ENCODE peak calls at places on chromosomes 5 and 9, in six cellular contexts. One of them, this sample, is unnamed.

GRCh38 chr5:59745422-59745863 is 148.1 kb downstream of the PDE4D start:
- DNase-seq in IMR-90: peak; percentile 66
- DNase-seq in endodermal cell: no peak
- DNase-seq in mesendoderm: no peak
- DNase-seq in HCT116: no peak
- DNase-seq in endothelial cell of umbilical vein: no peak
- DNase-seq in this sample: no peak

GRCh38 chr5:159478950-159479349 is 148.7 kb upstream of the IL12B start:
- DNase-seq in IMR-90: no peak
- DNase-seq in endodermal cell: no peak
- DNase-seq in mesendoderm: no peak
- DNase-seq in HCT116: no peak
- DNase-seq in endothelial cell of umbilical vein: no peak
- DNase-seq in this sample: peak; percentile 80

GRCh38 chr5:59178482-59178881 is 595.6 kb downstream of the RAB3C start:
- DNase-seq in IMR-90: no peak
- DNase-seq in endodermal cell: no peak
- DNase-seq in mesendoderm: no peak
- DNase-seq in HCT116: no peak
- DNase-seq in endothelial cell of umbilical vein: no peak
- DNase-seq in this sample: peak; percentile 59

GRCh38 chr9:98506422-98507054 is 202.2 kb downstream of the GABBR2 start:
- DNase-seq in IMR-90: no peak
- DNase-seq in endodermal cell: no peak
- DNase-seq in mesendoderm: no peak
- DNase-seq in HCT116: no peak
- DNase-seq in endothelial cell of umbilical vein: no peak
- DNase-seq in this sample: no peak

GRCh38 chr5:72280655-72281069 is 39.4 kb downstream of the MRPS27 start:
- DNase-seq in IMR-90: peak; percentile 66
- DNase-seq in endodermal cell: peak; percentile 60
- DNase-seq in mesendoderm: peak; percentile 76
- DNase-seq in HCT116: peak; percentile 39
- DNase-seq in endothelial cell of umbilical vein: peak; percentile 60
- DNase-seq in this sample: no peak

GRCh38 chr5:112684737-112685136 is 52.9 kb upstream of the APC start:
- DNase-seq in IMR-90: peak; percentile 74
- DNase-seq in endodermal cell: no peak
- DNase-seq in mesendoderm: no peak
- DNase-seq in HCT116: no peak
- DNase-seq in endothelial cell of umbilical vein: no peak
- DNase-seq in this sample: no peak

GRCh38 chr5:9059920-9060691 is 485.8 kb downstream of the SEMA5A start:
- DNase-seq in IMR-90: peak; percentile 99
- DNase-seq in endodermal cell: peak; percentile 56
- DNase-seq in mesendoderm: peak; percentile 70
- DNase-seq in HCT116: no peak
- DNase-seq in endothelial cell of umbilical vein: peak; percentile 77
- DNase-seq in this sample: no peak

GRCh38 chr5:89372176-89372575 is 489.2 kb upstream of the MEF2C start:
- DNase-seq in IMR-90: no peak
- DNase-seq in endodermal cell: no peak
- DNase-seq in mesendoderm: no peak
- DNase-seq in HCT116: no peak
- DNase-seq in endothelial cell of umbilical vein: no peak
- DNase-seq in this sample: no peak

DNA sequence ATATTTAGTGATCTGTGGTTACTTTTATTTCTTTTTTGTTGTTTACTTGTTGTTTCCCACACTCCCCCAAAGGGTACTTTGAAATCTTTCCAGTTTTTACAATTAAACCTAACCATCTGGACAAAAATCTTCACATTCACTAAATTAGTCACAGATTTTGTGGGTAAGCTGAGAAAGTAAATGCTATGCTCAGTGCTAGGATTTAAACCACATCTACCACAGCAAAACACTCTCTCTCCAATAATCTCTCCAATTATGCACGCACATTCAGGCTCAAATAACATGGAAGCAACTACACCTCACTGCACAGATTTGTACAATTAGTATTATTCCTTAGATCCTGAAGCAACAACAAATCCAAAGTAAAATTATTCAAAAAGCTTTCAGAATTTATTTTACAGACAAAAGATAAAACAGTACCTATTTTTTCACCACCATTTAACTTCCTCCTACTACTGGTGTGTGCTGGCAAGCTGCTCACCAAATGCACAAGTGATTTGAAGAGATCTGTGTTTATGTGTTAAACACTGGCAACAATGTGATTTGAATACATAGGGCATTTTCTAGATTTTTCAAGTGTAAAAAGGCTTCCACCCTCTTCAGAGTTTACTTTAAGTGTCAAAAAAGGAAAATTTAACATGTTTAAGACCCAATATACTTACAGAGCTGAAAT is 16.6 kb downstream of the ZNF608 start:
- DNase-seq in IMR-90: no peak
- DNase-seq in endodermal cell: peak; percentile 14
- DNase-seq in mesendoderm: no peak
- DNase-seq in HCT116: no peak
- DNase-seq in endothelial cell of umbilical vein: no peak
- DNase-seq in this sample: no peak
- H3K9ac ChIP-seq in IMR-90: no peak overlapping the region
- H3K9ac ChIP-seq in endodermal cell: no peak overlapping the region
- H3K9ac ChIP-seq in mesendoderm: no peak overlapping the region
- H3K9ac ChIP-seq in HCT116: no peak overlapping the region
- H3K9ac ChIP-seq in endothelial cell of umbilical vein: no peak overlapping the region
- H3K9ac ChIP-seq in this sample: no peak overlapping the region

GRCh38 chr9:87271696-87272477 is 225.8 kb upstream of the DAPK1 start:
- DNase-seq in IMR-90: peak; percentile 13
- DNase-seq in endodermal cell: no peak
- DNase-seq in mesendoderm: no peak
- DNase-seq in HCT116: no peak
- DNase-seq in endothelial cell of umbilical vein: no peak
- DNase-seq in this sample: peak; percentile 8
- H3K4me1 ChIP-seq in IMR-90: peaks cover 30% of the 10 kb centered on the region
- H3K4me1 ChIP-seq in endodermal cell: peaks cover under 1% of the 10 kb centered on the region
- H3K4me1 ChIP-seq in mesendoderm: no peaks in the 10 kb centered on the region
- H3K4me1 ChIP-seq in HCT116: no peaks in the 10 kb centered on the region
- H3K4me1 ChIP-seq in endothelial cell of umbilical vein: peaks cover 11% of the 10 kb centered on the region
- H3K4me1 ChIP-seq in this sample: peaks cover 17% of the 10 kb centered on the region

GRCh38 chr5:151130235-151130921 is 27.2 kb downstream of the ANXA6 start:
- DNase-seq in IMR-90: no peak
- DNase-seq in endodermal cell: no peak
- DNase-seq in mesendoderm: no peak
- DNase-seq in HCT116: no peak
- DNase-seq in endothelial cell of umbilical vein: no peak
- DNase-seq in this sample: no peak
- H3K36me3 ChIP-seq in IMR-90: peaks cover 84% of the 10 kb centered on the region
- H3K36me3 ChIP-seq in endodermal cell: peaks cover 94% of the 10 kb centered on the region
- H3K36me3 ChIP-seq in mesendoderm: peaks cover 41% of the 10 kb centered on the region
- H3K36me3 ChIP-seq in HCT116: peaks cover 23% of the 10 kb centered on the region
- H3K36me3 ChIP-seq in endothelial cell of umbilical vein: peaks cover 59% of the 10 kb centered on the region
- H3K36me3 ChIP-seq in this sample: peaks cover 33% of the 10 kb centered on the region

GRCh38 chr9:137232101-137232500 is 1.4 kb downstream of the SLC34A3 start:
- DNase-seq in IMR-90: no peak
- DNase-seq in endodermal cell: no peak
- DNase-seq in mesendoderm: no peak
- DNase-seq in HCT116: no peak
- DNase-seq in endothelial cell of umbilical vein: no peak
- DNase-seq in this sample: no peak
- H3K9ac ChIP-seq in IMR-90: no peak overlapping the region
- H3K9ac ChIP-seq in endodermal cell: no peak overlapping the region
- H3K9ac ChIP-seq in mesendoderm: no peak overlapping the region
- H3K9ac ChIP-seq in HCT116: no peak overlapping the region
- H3K9ac ChIP-seq in endothelial cell of umbilical vein: no peak overlapping the region
- H3K9ac ChIP-seq in this sample: no peak overlapping the region

DNA sequence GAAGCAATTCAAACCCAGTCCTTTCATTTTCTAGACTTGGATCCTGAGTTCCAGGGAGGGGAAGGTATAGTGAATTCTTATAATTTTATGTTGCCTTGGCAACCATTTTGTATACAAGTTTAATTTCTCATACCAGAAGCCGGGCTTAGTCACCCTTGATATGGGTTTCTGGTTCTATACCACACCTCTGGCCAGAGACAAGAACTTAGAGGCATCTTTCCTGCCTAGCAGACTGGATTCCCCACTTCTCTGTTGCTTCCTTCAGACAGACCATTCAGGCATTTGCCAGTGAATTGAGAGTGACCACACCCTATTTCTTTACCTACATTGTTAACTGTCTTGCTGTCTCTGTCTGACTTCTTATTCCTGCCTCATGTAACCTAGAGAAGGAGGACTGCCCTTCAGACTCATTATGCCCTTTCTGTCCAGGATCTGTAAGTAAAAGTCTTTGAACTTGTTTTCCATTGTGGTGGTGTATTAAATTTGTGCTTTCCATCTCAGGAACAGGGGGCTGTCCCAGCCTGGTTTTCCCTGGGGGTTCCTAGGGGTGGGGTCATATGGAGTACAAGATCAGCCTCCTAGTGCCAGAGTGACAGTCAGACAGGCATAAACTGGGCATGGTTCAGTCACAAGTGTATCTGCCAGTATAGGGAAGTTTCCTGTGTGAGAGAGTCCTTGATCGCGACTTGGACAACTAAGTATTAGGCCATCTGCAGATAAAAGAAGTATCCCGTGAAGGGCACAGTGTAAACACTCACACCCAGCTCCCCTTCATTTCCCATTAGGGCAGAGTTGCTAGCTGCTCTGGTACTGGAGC is 27.4 kb downstream of the TNFSF8 start:
- DNase-seq in IMR-90: peak; percentile 51
- DNase-seq in endodermal cell: no peak
- DNase-seq in mesendoderm: no peak
- DNase-seq in HCT116: no peak
- DNase-seq in endothelial cell of umbilical vein: no peak
- DNase-seq in this sample: peak; percentile 82
- H3K4me1 ChIP-seq in IMR-90: peaks cover 31% of the 10 kb centered on the region
- H3K4me1 ChIP-seq in endodermal cell: peaks cover 15% of the 10 kb centered on the region
- H3K4me1 ChIP-seq in mesendoderm: peaks cover 6% of the 10 kb centered on the region
- H3K4me1 ChIP-seq in HCT116: peaks cover 9% of the 10 kb centered on the region
- H3K4me1 ChIP-seq in endothelial cell of umbilical vein: peaks cover 38% of the 10 kb centered on the region
- H3K4me1 ChIP-seq in this sample: peaks cover 79% of the 10 kb centered on the region

GRCh38 chr9:33129251-33129885 is 37.8 kb downstream of the B4GALT1 start:
- DNase-seq in IMR-90: no peak
- DNase-seq in endodermal cell: no peak
- DNase-seq in mesendoderm: no peak
- DNase-seq in HCT116: no peak
- DNase-seq in endothelial cell of umbilical vein: no peak
- DNase-seq in this sample: no peak
- H3K36me3 ChIP-seq in IMR-90: peaks cover 40% of the 10 kb centered on the region
- H3K36me3 ChIP-seq in endodermal cell: peaks cover 48% of the 10 kb centered on the region
- H3K36me3 ChIP-seq in mesendoderm: no peaks in the 10 kb centered on the region
- H3K36me3 ChIP-seq in HCT116: no peaks in the 10 kb centered on the region
- H3K36me3 ChIP-seq in endothelial cell of umbilical vein: peaks cover 16% of the 10 kb centered on the region
- H3K36me3 ChIP-seq in this sample: peaks cover 3% of the 10 kb centered on the region

GRCh38 chr9:134179918-134180785 is 15.8 kb upstream of the RNU6ATAC start:
- DNase-seq in IMR-90: no peak
- DNase-seq in endodermal cell: peak; percentile 36
- DNase-seq in mesendoderm: no peak
- DNase-seq in HCT116: no peak
- DNase-seq in endothelial cell of umbilical vein: no peak
- DNase-seq in this sample: no peak

GRCh38 chr9:134185536-134186011 is 21.2 kb upstream of the RNU6ATAC start:
- DNase-seq in IMR-90: no peak
- DNase-seq in endodermal cell: peak; percentile 49
- DNase-seq in mesendoderm: peak; percentile 36
- DNase-seq in HCT116: no peak
- DNase-seq in endothelial cell of umbilical vein: no peak
- DNase-seq in this sample: peak; percentile 33

GRCh38 chr9:134180786-134181647 is 16.7 kb upstream of the RNU6ATAC start:
- DNase-seq in IMR-90: no peak
- DNase-seq in endodermal cell: peak; percentile 38
- DNase-seq in mesendoderm: no peak
- DNase-seq in HCT116: no peak
- DNase-seq in endothelial cell of umbilical vein: no peak
- DNase-seq in this sample: no peak

GRCh38 chr9:134181648-134182034 is 17.3 kb upstream of the RNU6ATAC start:
- DNase-seq in IMR-90: no peak
- DNase-seq in endodermal cell: peak; percentile 41
- DNase-seq in mesendoderm: no peak
- DNase-seq in HCT116: no peak
- DNase-seq in endothelial cell of umbilical vein: no peak
- DNase-seq in this sample: peak; percentile 54

DNA sequence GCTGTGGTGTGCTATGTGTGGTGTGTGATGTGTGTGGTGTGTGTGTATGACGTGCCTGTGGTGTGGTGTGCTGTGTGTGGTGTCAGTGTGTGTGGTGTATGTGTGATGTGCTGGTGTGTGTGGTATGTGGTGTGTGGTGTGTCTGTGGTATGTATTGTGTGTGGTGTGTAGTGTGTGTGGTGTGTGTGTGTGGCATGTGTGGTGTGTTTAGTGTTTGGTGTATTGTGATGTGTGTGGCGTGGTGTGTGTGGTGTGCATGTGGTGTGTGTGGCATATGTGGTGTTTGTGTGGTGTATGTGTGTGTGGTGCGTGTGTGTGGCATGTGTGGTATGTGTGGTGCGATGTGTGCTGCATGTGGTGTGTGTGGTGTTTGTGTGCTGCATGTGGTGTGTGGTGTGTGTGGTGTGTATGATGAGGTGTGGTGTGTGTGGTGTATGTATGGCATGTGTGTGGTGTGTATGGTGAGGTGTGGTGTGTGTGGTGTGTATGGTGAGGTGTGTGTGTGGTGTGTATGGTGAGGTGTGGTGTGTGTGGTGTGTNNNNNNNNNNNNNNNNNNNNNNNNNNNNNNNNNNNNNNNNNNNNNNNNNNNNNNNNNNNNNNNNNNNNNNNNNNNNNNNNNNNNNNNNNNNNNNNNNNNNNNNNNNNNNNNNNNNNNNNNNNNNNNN is 18.3 kb upstream of the RNU6ATAC start:
- DNase-seq in IMR-90: peak; percentile 26
- DNase-seq in endodermal cell: peak; percentile 50
- DNase-seq in mesendoderm: peak; percentile 47
- DNase-seq in HCT116: peak; percentile 16
- DNase-seq in endothelial cell of umbilical vein: peak; percentile 28
- DNase-seq in this sample: no peak
- H3K9ac ChIP-seq in IMR-90: no peak overlapping the region
- H3K9ac ChIP-seq in endodermal cell: no peak overlapping the region
- H3K9ac ChIP-seq in mesendoderm: no peak overlapping the region
- H3K9ac ChIP-seq in HCT116: no peak overlapping the region
- H3K9ac ChIP-seq in endothelial cell of umbilical vein: no peak overlapping the region
- H3K9ac ChIP-seq in this sample: no peak overlapping the region

GRCh38 chr5:138876811-138877210 is 1.7 kb upstream of the LRRTM2 start:
- DNase-seq in IMR-90: no peak
- DNase-seq in endodermal cell: peak; percentile 45
- DNase-seq in mesendoderm: no peak
- DNase-seq in HCT116: no peak
- DNase-seq in endothelial cell of umbilical vein: no peak
- DNase-seq in this sample: no peak

GRCh38 chr5:138873096-138873885 is 1.8 kb downstream of the LRRTM2 start:
- DNase-seq in IMR-90: no peak
- DNase-seq in endodermal cell: no peak
- DNase-seq in mesendoderm: no peak
- DNase-seq in HCT116: no peak
- DNase-seq in endothelial cell of umbilical vein: peak; percentile 43
- DNase-seq in this sample: no peak

GRCh38 chr5:138874241-138874640 is 894 bp downstream of the LRRTM2 start:
- DNase-seq in IMR-90: peak; percentile 27
- DNase-seq in endodermal cell: no peak
- DNase-seq in mesendoderm: no peak
- DNase-seq in HCT116: no peak
- DNase-seq in endothelial cell of umbilical vein: no peak
- DNase-seq in this sample: no peak

GRCh38 chr5:138874771-138875628 is at the start of gene LRRTM2:
- DNase-seq in IMR-90: peak; percentile 98
- DNase-seq in endodermal cell: no peak
- DNase-seq in mesendoderm: no peak
- DNase-seq in HCT116: no peak
- DNase-seq in endothelial cell of umbilical vein: peak; percentile 67
- DNase-seq in this sample: no peak

GRCh38 chr5:138873886-138874200 is 1.3 kb downstream of the LRRTM2 start:
- DNase-seq in IMR-90: no peak
- DNase-seq in endodermal cell: no peak
- DNase-seq in mesendoderm: no peak
- DNase-seq in HCT116: no peak
- DNase-seq in endothelial cell of umbilical vein: no peak
- DNase-seq in this sample: no peak
- H3K4me1 ChIP-seq in IMR-90: peaks cover 25% of the 10 kb centered on the region
- H3K4me1 ChIP-seq in endodermal cell: peaks cover 15% of the 10 kb centered on the region
- H3K4me1 ChIP-seq in mesendoderm: peaks cover 2% of the 10 kb centered on the region
- H3K4me1 ChIP-seq in HCT116: peaks cover 15% of the 10 kb centered on the region
- H3K4me1 ChIP-seq in endothelial cell of umbilical vein: peaks cover 19% of the 10 kb centered on the region
- H3K4me1 ChIP-seq in this sample: no peaks in the 10 kb centered on the region

This sample was measured in MM.1S.